ENCODE peak calls at places on chromosome 20, in ten cellular contexts. I, J, C, M, A, Y, F, K, P and G are unnamed samples.

GRCh38 chr20:17919149-17919548 is 49.4 kb downstream of the SNX5 start:
- DNase-seq in I (no peak), J (no peak), C (no peak), M (no peak), A (no peak), Y (no peak), F (no peak), K (no peak), P (no peak), G (no peak)

GRCh38 chr20:20594171-20594530 is 118.3 kb downstream of the RALGAPA2 start:
- DNase-seq in I (no peak), J (no peak), C (no peak), M (no peak), A (no peak), Y (no peak), F (peak; percentile 39), K (no peak), P (no peak), G (no peak)

GRCh38 chr20:33830371-33830770 is 19.2 kb downstream of the CHMP4B start:
- DNase-seq in I (no peak), J (no peak), C (no peak), M (no peak), A (no peak), Y (no peak), F (no peak), K (peak; percentile 26), P (no peak), G (no peak)

GRCh38 chr20:15446373-15446772 is 1109.0 kb upstream of the FLRT3 start:
- DNase-seq in I (no peak), J (peak; percentile 30), C (no peak), M (no peak), A (peak; percentile 66), Y (no peak), F (no peak), K (no peak), P (no peak), G (no peak)

GRCh38 chr20:49510562-49511117 is 28.2 kb upstream of the KCNB1 start:
- DNase-seq in I (no peak), J (peak; percentile 65), C (peak; percentile 91), M (peak; percentile 64), A (no peak), Y (no peak), F (no peak), K (no peak), P (no peak), G (peak; percentile 42)

GRCh38 chr20:15022921-15023320 is 685.5 kb upstream of the FLRT3 start:
- DNase-seq in I (no peak), J (no peak), C (no peak), M (no peak), A (peak; percentile 26), Y (no peak), F (no peak), K (no peak), P (no peak), G (no peak)

GRCh38 chr20:53141651-53142050 is 169.5 kb downstream of the TSHZ2 start:
- DNase-seq in I (no peak), J (no peak), C (no peak), M (no peak), A (no peak), Y (no peak), F (no peak), K (peak; percentile 15), P (no peak), G (no peak)

GRCh38 chr20:46174469-46175126 is 56.5 kb downstream of the CD40 start:
- DNase-seq in I (no peak), J (peak; percentile 61), C (no peak), M (peak; percentile 26), A (no peak), Y (peak; percentile 69), F (peak; percentile 57), K (peak; percentile 92), P (peak; percentile 91), G (no peak)

GRCh38 chr20:20390393-20390792 is 22.5 kb downstream of the INSM1 start:
- DNase-seq in I (no peak), J (no peak), C (no peak), M (no peak), A (no peak), Y (no peak), F (no peak), K (no peak), P (no peak), G (no peak)

GRCh38 chr20:36133821-36134220 is 20.7 kb upstream of the EPB41L1 start:
- DNase-seq in I (no peak), J (no peak), C (no peak), M (no peak), A (no peak), Y (no peak), F (no peak), K (no peak), P (no peak), G (no peak)

GRCh38 chr20:15895560-15896084 is 677.6 kb downstream of the KIF16B start:
- DNase-seq in I (no peak), J (no peak), C (no peak), M (no peak), A (no peak), Y (no peak), F (no peak), K (no peak), P (no peak), G (no peak)

GRCh38 chr20:17936306-17936790 is 32.2 kb downstream of the SNX5 start:
- DNase-seq in I (no peak), J (no peak), C (no peak), M (no peak), A (no peak), Y (no peak), F (no peak), K (no peak), P (no peak), G (no peak)

GRCh38 chr20:17849901-17850673 is 118.5 kb downstream of the SNX5 start:
- DNase-seq in I (peak; percentile 88), J (no peak), C (peak; percentile 93), M (peak; percentile 43), A (peak; percentile 88), Y (peak; percentile 94), F (peak; percentile 62), K (no peak), P (no peak), G (no peak)

GRCh38 chr20:46010491-46011405 is 2.0 kb downstream of the MMP9 start:
- DNase-seq in I (no peak), J (no peak), C (no peak), M (no peak), A (no peak), Y (no peak), F (no peak), K (no peak), P (peak; percentile 90), G (no peak)

GRCh38 chr20:48275737-48276342 is 490.6 kb upstream of the SULF2 start:
- DNase-seq in I (no peak), J (no peak), C (no peak), M (no peak), A (no peak), Y (no peak), F (no peak), K (no peak), P (no peak), G (peak; percentile 34)

GRCh38 chr20:57698867-57699275 is 10.9 kb downstream of the PMEPA1 start:
- DNase-seq in I (peak; percentile 75), J (no peak), C (no peak), M (no peak), A (peak; percentile 64), Y (no peak), F (no peak), K (no peak), P (no peak), G (no peak)

GRCh38 chr20:57701090-57701489 is 8.7 kb downstream of the PMEPA1 start:
- DNase-seq in I (peak; percentile 70), J (no peak), C (no peak), M (no peak), A (no peak), Y (no peak), F (no peak), K (no peak), P (no peak), G (no peak)

GRCh38 chr20:57698191-57698866 is 11.5 kb downstream of the PMEPA1 start:
- DNase-seq in I (peak; percentile 100), J (no peak), C (no peak), M (no peak), A (peak; percentile 98), Y (peak; percentile 90), F (peak; percentile 31), K (no peak), P (no peak), G (peak; percentile 73)

GRCh38 chr20:57697540-57697939 is 12.3 kb downstream of the PMEPA1 start:
- DNase-seq in I (no peak), J (no peak), C (no peak), M (no peak), A (no peak), Y (no peak), F (no peak), K (no peak), P (no peak), G (no peak)

DNA sequence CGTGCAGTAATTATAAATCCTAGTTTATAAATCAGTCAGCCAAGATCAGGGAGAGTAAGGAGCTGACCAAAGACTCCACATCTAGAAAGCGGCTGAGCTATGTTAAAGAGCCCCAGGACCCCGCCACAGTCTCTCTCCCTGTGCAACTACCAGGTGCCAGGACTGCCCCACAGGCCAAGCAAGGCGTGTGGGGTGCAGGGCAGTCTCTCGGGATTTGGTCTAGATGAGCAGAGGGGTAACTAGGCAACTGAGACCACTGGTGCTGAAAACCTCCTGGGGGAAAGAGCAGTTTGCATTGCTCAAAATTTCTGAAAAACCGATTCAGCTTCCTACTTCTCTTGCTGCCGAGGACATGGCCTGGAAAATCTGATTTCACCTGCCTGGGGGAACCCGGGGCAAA is 10.4 kb downstream of the PMEPA1 start:
- DNase-seq in I (no peak), J (no peak), C (no peak), M (no peak), A (no peak), Y (no peak), F (no peak), K (no peak), P (no peak), G (no peak)
- H3K4me1 ChIP-seq in I (peaks cover 96% of the 10 kb centered on the region), J (peaks cover 2% of the 10 kb centered on the region), C (peaks cover 58% of the 10 kb centered on the region), M (peaks cover 19% of the 10 kb centered on the region), A (peaks cover 87% of the 10 kb centered on the region), Y (peaks cover 22% of the 10 kb centered on the region), F (no peaks in the 10 kb centered on the region), K (peaks cover 5% of the 10 kb centered on the region), P (peaks cover 99% of the 10 kb centered on the region), G (peaks cover 23% of the 10 kb centered on the region)

GRCh38 chr20:57666106-57666833 is 43.5 kb downstream of the PMEPA1 start:
- DNase-seq in I (no peak), J (peak; percentile 18), C (no peak), M (no peak), A (no peak), Y (no peak), F (no peak), K (no peak), P (peak; percentile 64), G (no peak)
- H3K4me1 ChIP-seq in I (peaks cover 5% of the 10 kb centered on the region), J (peaks cover 10% of the 10 kb centered on the region), C (peaks cover 57% of the 10 kb centered on the region), M (no peaks in the 10 kb centered on the region), A (peaks cover 10% of the 10 kb centered on the region), Y (no peaks in the 10 kb centered on the region), F (no peaks in the 10 kb centered on the region), K (peaks cover 16% of the 10 kb centered on the region), P (peaks cover 28% of the 10 kb centered on the region), G (no peaks in the 10 kb centered on the region)

GRCh38 chr20:23149623-23150279 is 63.6 kb upstream of the CD93 start:
- DNase-seq in I (peak; percentile 47), J (no peak), C (peak; percentile 41), M (no peak), A (no peak), Y (peak; percentile 19), F (no peak), K (no peak), P (no peak), G (no peak)
- H3K4me1 ChIP-seq in I (peaks cover 95% of the 10 kb centered on the region), J (peaks cover 6% of the 10 kb centered on the region), C (peaks cover 72% of the 10 kb centered on the region), M (peaks cover 95% of the 10 kb centered on the region), A (peaks cover 24% of the 10 kb centered on the region), Y (peaks cover 68% of the 10 kb centered on the region), F (peaks cover 54% of the 10 kb centered on the region), K (no peaks in the 10 kb centered on the region), P (peaks cover 77% of the 10 kb centered on the region), G (peaks cover 30% of the 10 kb centered on the region)

GRCh38 chr20:62620624-62621023 is 21.7 kb upstream of the SLCO4A1 start:
- DNase-seq in I (no peak), J (peak; percentile 19), C (no peak), M (no peak), A (no peak), Y (no peak), F (no peak), K (no peak), P (no peak), G (no peak)
- H3K4me1 ChIP-seq in I (peaks cover 74% of the 10 kb centered on the region), J (peaks cover 13% of the 10 kb centered on the region), C (peaks cover 20% of the 10 kb centered on the region), M (peaks cover 48% of the 10 kb centered on the region), A (peaks cover 23% of the 10 kb centered on the region), Y (peaks cover 82% of the 10 kb centered on the region), F (peaks cover 71% of the 10 kb centered on the region), K (peaks cover 23% of the 10 kb centered on the region), P (peaks cover 93% of the 10 kb centered on the region), G (peaks cover 41% of the 10 kb centered on the region)